ENCODE peak calls at places on chromosomes 4 and X, in four cellular contexts. P is H9, M is OCI-LY7, B is AG04450. D is an unnamed sample.

GRCh38 chrX:51571821-51572220 is 46.9 kb downstream of the CENPVL3 start:
- DNase-seq in P (no peak), M (no peak), B (no peak), D (no peak)

GRCh38 chr4:11424000-11424399 is 4.7 kb downstream of the HS3ST1 start:
- DNase-seq in P (peak; percentile 56), M (peak; percentile 45), B (no peak), D (peak; percentile 58)

GRCh38 chr4:9969526-9970398 is 51.5 kb downstream of the SLC2A9 start:
- DNase-seq in P (no peak), M (no peak), B (no peak), D (no peak)

GRCh38 chr4:159396151-159396550 is 293.3 kb downstream of the RAPGEF2 start:
- DNase-seq in P (no peak), M (no peak), B (no peak), D (no peak)

GRCh38 chr4:183485411-183486160 is 19.3 kb upstream of the ING2 start:
- DNase-seq in P (no peak), M (no peak), B (no peak), D (no peak)

GRCh38 chr4:101022151-101023024 is 324.9 kb downstream of the PPP3CA start:
- DNase-seq in P (no peak), M (no peak), B (no peak), D (no peak)

GRCh38 chrX:103250977-103251376 is 4.0 kb downstream of the TCEAL8 start:
- DNase-seq in P (no peak), M (no peak), B (no peak), D (no peak)

GRCh38 chrX:47129157-47129878 is 15.2 kb downstream of the NDUFB11 start:
- DNase-seq in P (peak; percentile 94), M (peak; percentile 91), B (peak; percentile 87), D (peak; percentile 87)

GRCh38 chrX:16870861-16871584 is 861 bp upstream of the RBBP7 start:
- DNase-seq in P (peak; percentile 73), M (peak; percentile 47), B (no peak), D (no peak)

GRCh38 chr4:171042989-171043524 is 770.1 kb upstream of the GALNTL6 start:
- DNase-seq in P (no peak), M (no peak), B (no peak), D (no peak)

GRCh38 chr4:132498215-132498614 is 650.9 kb upstream of the PCDH10 start:
- DNase-seq in P (no peak), M (no peak), B (no peak), D (no peak)

GRCh38 chr4:6470502-6471302 is 1.7 kb downstream of the PPP2R2C start:
- DNase-seq in P (peak; percentile 44), M (no peak), B (no peak), D (no peak)

GRCh38 chr4:48333587-48333986 is 7.7 kb upstream of the SLAIN2 start:
- DNase-seq in P (no peak), M (no peak), B (no peak), D (no peak)

GRCh38 chr4:4849524-4850193 is 9.8 kb upstream of the MSX1 start:
- DNase-seq in P (no peak), M (no peak), B (no peak), D (no peak)

GRCh38 chr4:54626113-54626512 is 31.6 kb upstream of the KIT start:
- DNase-seq in P (no peak), M (no peak), B (no peak), D (no peak)

GRCh38 chr4:158211288-158211687 is 1.0 kb downstream of the TMEM144 start:
- DNase-seq in P (no peak), M (no peak), B (no peak), D (no peak)

GRCh38 chr4:119733431-119733830 is 104.8 kb upstream of the PDE5A start:
- DNase-seq in P (no peak), M (no peak), B (no peak), D (no peak)

GRCh38 chr4:104516884-104517283 is 22.2 kb upstream of the CXXC4 start:
- DNase-seq in P (no peak), M (no peak), B (no peak), D (no peak)

GRCh38 chr4:166432842-166433241 is 559.8 kb downstream of the TLL1 start:
- DNase-seq in P (no peak), M (no peak), B (no peak), D (no peak)

GRCh38 chr4:38859501-38859900 is 2.9 kb upstream of the TLR6 start:
- DNase-seq in P (no peak), M (no peak), B (no peak), D (no peak)

GRCh38 chr4:112150920-112151319 is 5.7 kb downstream of the FAM241A start:
- DNase-seq in P (no peak), M (no peak), B (no peak), D (no peak)

GRCh38 chr4:2378408-2378807 is 40.0 kb downstream of the ZFYVE28 start:
- DNase-seq in P (no peak), M (no peak), B (no peak), D (no peak)

GRCh38 chrX:98111684-98112083 is 1228.0 kb downstream of the RPA4 start:
- DNase-seq in P (no peak), M (no peak), B (no peak), D (no peak)

GRCh38 chr4:179843370-179843769 is 2399.8 kb upstream of the TENM3 start:
- DNase-seq in P (no peak), M (no peak), B (no peak), D (no peak)

GRCh38 chr4:94974773-94975172 is 217.0 kb downstream of the BMPR1B start:
- DNase-seq in P (no peak), M (no peak), B (no peak), D (no peak)

GRCh38 chr4:181418491-181418890 is 824.7 kb upstream of the TENM3 start:
- DNase-seq in P (no peak), M (no peak), B (no peak), D (no peak)

GRCh38 chr4:96638132-96638531 is 798.2 kb downstream of the PDHA2 start:
- DNase-seq in P (no peak), M (no peak), B (no peak), D (no peak)

GRCh38 chrX:67724359-67725110 is 180.7 kb downstream of the AR start:
- DNase-seq in P (no peak), M (no peak), B (no peak), D (no peak)

GRCh38 chr4:24846716-24847115 is 51.3 kb downstream of the SOD3 start:
- DNase-seq in P (no peak), M (no peak), B (no peak), D (no peak)

GRCh38 chrX:97525981-97526380 is 642.3 kb downstream of the RPA4 start:
- DNase-seq in P (no peak), M (no peak), B (no peak), D (no peak)

GRCh38 chr4:187167126-187167525 is 443.5 kb upstream of the FAT1 start:
- DNase-seq in P (no peak), M (no peak), B (no peak), D (no peak)

GRCh38 chrX:27976284-27976683 is 5.0 kb downstream of the DCAF8L1 start:
- DNase-seq in P (no peak), M (no peak), B (no peak), D (no peak)

GRCh38 chr4:52477191-52477590 is 181.9 kb downstream of the USP46 start:
- DNase-seq in P (no peak), M (no peak), B (no peak), D (no peak)

DNA sequence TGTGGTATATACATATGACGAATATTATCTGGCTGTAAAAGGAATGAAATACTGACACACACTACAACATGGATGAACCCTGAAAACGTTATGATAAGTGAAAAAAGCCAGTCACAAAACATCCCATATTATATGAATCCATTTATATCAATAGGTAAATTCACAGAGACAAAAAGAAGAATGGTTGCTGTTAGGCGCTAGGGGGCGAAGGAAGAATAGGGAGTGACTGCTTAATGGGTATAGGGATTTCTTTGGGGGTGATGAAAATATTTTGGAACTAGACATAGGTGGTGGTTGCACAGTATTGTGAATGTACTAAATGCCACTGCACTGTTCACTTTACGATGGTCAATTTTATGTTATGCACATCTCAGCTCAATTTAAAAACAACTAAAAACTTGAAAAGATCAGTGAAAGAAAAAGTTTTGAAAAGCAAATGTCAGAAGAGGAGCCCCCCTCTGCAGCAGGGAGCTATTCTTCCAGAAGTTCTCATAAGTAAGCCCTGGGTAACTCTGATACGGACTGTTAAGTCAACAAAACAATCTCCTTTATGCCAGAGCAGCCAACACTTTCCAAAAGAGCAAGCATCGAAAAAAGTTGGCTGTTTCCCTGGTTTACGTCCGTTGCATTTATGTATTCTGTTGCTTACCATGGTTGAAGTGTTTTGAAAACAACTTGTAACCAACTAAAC is 96.3 kb upstream of the EGFL6 start:
- DNase-seq in P (no peak), M (no peak), B (no peak), D (no peak)
- TF ChIP-seq CTCF in P (peak; percentile 27), M (no peak), B (no peak), D (no peak)

GRCh38 chrX:145405012-145405411 is 157.7 kb downstream of the SPANXN1 start:
- DNase-seq in P (no peak), M (peak; percentile 17), B (no peak), D (peak; percentile 26)
- TF ChIP-seq CTCF in P (peak; percentile 73), M (peak; percentile 74), B (peak; percentile 33), D (peak; percentile 44)

DNA sequence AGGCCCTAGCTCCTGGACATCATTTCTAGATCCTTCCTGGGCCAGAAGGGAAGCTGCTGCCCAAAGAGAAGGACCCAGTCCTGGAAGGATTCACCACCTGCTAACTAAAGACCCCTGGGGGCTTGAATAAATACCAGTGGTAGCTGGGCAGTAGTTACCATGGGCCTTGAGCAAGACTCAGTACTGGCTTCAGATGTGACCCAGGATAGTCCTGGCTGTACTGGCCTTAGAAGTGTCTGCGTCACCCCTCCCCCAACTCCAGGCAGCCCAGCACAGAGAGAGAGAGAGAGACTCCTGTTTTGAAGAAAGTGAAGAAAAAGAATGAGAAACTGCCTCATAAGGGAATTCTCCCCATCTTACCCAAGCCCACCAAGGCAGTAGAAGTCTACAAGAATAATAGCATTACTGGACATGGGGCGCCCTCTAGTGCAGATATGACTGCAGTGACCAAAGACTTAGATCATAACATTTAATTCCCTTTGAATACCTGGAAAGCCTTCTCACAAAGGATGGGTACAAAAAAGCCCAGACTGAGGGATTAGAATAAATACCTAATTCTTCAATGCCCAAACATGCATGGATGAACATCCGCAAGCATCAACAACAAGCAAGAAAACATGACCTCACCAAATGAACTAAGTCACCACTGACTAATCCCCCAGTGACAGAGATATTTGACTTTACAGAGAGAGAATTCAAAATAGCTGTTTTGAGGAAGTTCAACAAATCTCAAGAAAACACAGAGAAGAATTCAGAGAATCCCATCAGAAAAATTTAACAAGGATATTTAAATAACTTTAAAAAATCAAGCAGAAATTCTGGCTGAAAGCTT is 171.8 kb downstream of the HNRNPD start:
- DNase-seq in P (peak; percentile 60), M (peak; percentile 77), B (no peak), D (no peak)
- TF ChIP-seq CTCF in P (peak; percentile 88), M (peak; percentile 98), B (peak; percentile 62), D (peak; percentile 58)

GRCh38 chr4:145066063-145066501 is 31.9 kb downstream of the ANAPC10 start:
- DNase-seq in P (no peak), M (no peak), B (no peak), D (no peak)
- TF ChIP-seq CTCF in P (no peak), M (no peak), B (no peak), D (no peak)

GRCh38 chr4:89300060-89300459 is 7.5 kb downstream of the GPRIN3 start:
- DNase-seq in P (no peak), M (no peak), B (no peak), D (no peak)

GRCh38 chr4:89298160-89298559 is 9.4 kb downstream of the GPRIN3 start:
- DNase-seq in P (no peak), M (peak; percentile 90), B (no peak), D (no peak)

GRCh38 chr4:89299153-89299789 is 8.3 kb downstream of the GPRIN3 start:
- DNase-seq in P (no peak), M (peak; percentile 62), B (no peak), D (no peak)

GRCh38 chr4:89300490-89300889 is 7.1 kb downstream of the GPRIN3 start:
- DNase-seq in P (no peak), M (no peak), B (no peak), D (no peak)

GRCh38 chr4:89298788-89299152 is 8.8 kb downstream of the GPRIN3 start:
- DNase-seq in P (no peak), M (peak; percentile 76), B (no peak), D (no peak)
- TF ChIP-seq CTCF in P (no peak), M (no peak), B (no peak), D (no peak)